ENCODE peak calls at places on chromosomes 4 and X, in ten cellular contexts. E is hepatocyte; X is stimulated activated CD4-positive, alpha-beta T cell treated with anti-CD3 and anti-CD28 coated beads, Interleukin-4, amount 100 ng/mL, for 48 hours; J is AG08395; Q is naive thymus-derived CD8-positive, alpha-beta T cell; G is ACHN; U is suprapubic skin; R is non-pigmented ciliary epithelial cell; Z is CD8-positive, alpha-beta memory T cell; O is NT2/D1. A is an unnamed sample.

GRCh38 chrX:79182616-79183015 is 38.1 kb downstream of the GPR174 start:
- DNase-seq in E (no peak), X (no peak), J (no peak), Q (no peak), G (no peak), U (no peak), R (no peak), Z (no peak), O (no peak), A (no peak)

GRCh38 chr4:124973716-124974115 is 261.2 kb upstream of the ANKRD50 start:
- DNase-seq in E (no peak), X (no peak), J (no peak), Q (no peak), G (no peak), U (no peak), R (no peak), Z (no peak), O (no peak), A (no peak)

GRCh38 chr4:156547439-156547838 is 424.2 kb downstream of the PDGFC start:
- DNase-seq in E (peak), X (no peak), J (peak), Q (no peak), G (peak), U (no peak), R (peak), Z (no peak), O (no peak), A (peak)

GRCh38 chr4:122555216-122555615 is 65.7 kb downstream of the IL21 start:
- DNase-seq in E (no peak), X (no peak), J (no peak), Q (no peak), G (no peak), U (no peak), R (no peak), Z (no peak), O (no peak), A (peak)

GRCh38 chrX:120380699-120381098 is 18.8 kb downstream of the ATP1B4 start:
- DNase-seq in E (peak), X (no peak), J (no peak), Q (peak), G (peak), U (no peak), R (no peak), Z (no peak), O (no peak), A (no peak)

GRCh38 chrX:14694631-14695030 is 165.3 kb downstream of the GLRA2 start:
- DNase-seq in E (no peak), X (no peak), J (peak), Q (no peak), G (no peak), U (no peak), R (no peak), Z (no peak), O (no peak), A (no peak)

GRCh38 chr4:999863-1000425 is 6.7 kb upstream of the SLC26A1 start:
- DNase-seq in E (no peak), X (no peak), J (no peak), Q (no peak), G (no peak), U (no peak), R (no peak), Z (no peak), O (no peak), A (no peak)

GRCh38 chrX:153055827-153056748 is at the start of gene PNMA3:
- DNase-seq in E (peak), X (no peak), J (no peak), Q (no peak), G (no peak), U (no peak), R (no peak), Z (no peak), O (no peak), A (no peak)

GRCh38 chr4:17958185-17958584 is 63.4 kb downstream of the LCORL start:
- DNase-seq in E (no peak), X (no peak), J (no peak), Q (no peak), G (no peak), U (no peak), R (no peak), Z (no peak), O (no peak), A (no peak)

GRCh38 chrX:139892512-139892911 is 40.3 kb downstream of the ATP11C start:
- DNase-seq in E (no peak), X (no peak), J (no peak), Q (no peak), G (no peak), U (no peak), R (no peak), Z (no peak), O (no peak), A (no peak)

GRCh38 chrX:24659646-24660045 is 12.5 kb upstream of the PCYT1B start:
- DNase-seq in E (no peak), X (no peak), J (no peak), Q (no peak), G (no peak), U (no peak), R (no peak), Z (no peak), O (no peak), A (no peak)

GRCh38 chr4:37953620-37954325 is 6.4 kb upstream of the PTTG2 start:
- DNase-seq in E (no peak), X (no peak), J (no peak), Q (no peak), G (no peak), U (no peak), R (no peak), Z (no peak), O (no peak), A (no peak)

GRCh38 chr4:25425361-25425760 is 48.3 kb downstream of the ANAPC4 start:
- DNase-seq in E (no peak), X (no peak), J (no peak), Q (no peak), G (no peak), U (no peak), R (no peak), Z (no peak), O (no peak), A (no peak)

GRCh38 chrX:103607385-103608304 is at the start of gene TCEAL3:
- DNase-seq in E (peak), X (no peak), J (peak), Q (peak), G (peak), U (peak), R (no peak), Z (peak), O (no peak), A (no peak)

GRCh38 chrX:109841257-109841656 is 108.2 kb upstream of the ACSL4 start:
- DNase-seq in E (no peak), X (no peak), J (no peak), Q (no peak), G (no peak), U (no peak), R (no peak), Z (no peak), O (no peak), A (no peak)

GRCh38 chr4:1153567-1154090 is 18.8 kb downstream of the SPON2 start:
- DNase-seq in E (no peak), X (no peak), J (no peak), Q (no peak), G (no peak), U (no peak), R (no peak), Z (no peak), O (no peak), A (no peak)

GRCh38 chr4:83112239-83112638 is 2.3 kb downstream of the PLAC8 start:
- DNase-seq in E (no peak), X (no peak), J (no peak), Q (no peak), G (no peak), U (no peak), R (no peak), Z (no peak), O (no peak), A (peak)

GRCh38 chrX:72254835-72255234 is 16.0 kb upstream of the ERCC6L start:
- DNase-seq in E (no peak), X (no peak), J (no peak), Q (no peak), G (no peak), U (no peak), R (no peak), Z (no peak), O (no peak), A (no peak)

A was measured in OCI-M1.